ENCODE peak calls at places on chromosomes 2 and 18, in eight cellular contexts. F, M, E, B, D, S, Y and I are unnamed samples.

GRCh38 chr2:168603439-168603961 is 147.4 kb downstream of the CERS6 start:
- DNase-seq in F (peak; percentile 24), M (no peak), E (no peak), B (no peak), D (no peak), S (no peak), Y (no peak), I (no peak)

GRCh38 chr2:179560257-179560735 is 295.7 kb upstream of the SESTD1 start:
- DNase-seq in F (no peak), M (no peak), E (no peak), B (no peak), D (no peak), S (no peak), Y (no peak), I (no peak)

GRCh38 chr2:69918391-69918790 is 3.5 kb downstream of the MXD1 start:
- DNase-seq in F (no peak), M (no peak), E (no peak), B (no peak), D (no peak), S (no peak), Y (no peak), I (no peak)

GRCh38 chr2:120949027-120949956 is 213.6 kb downstream of the GLI2 start:
- DNase-seq in F (no peak), M (peak; percentile 59), E (peak; percentile 27), B (peak; percentile 36), D (no peak), S (no peak), Y (no peak), I (no peak)

GRCh38 chr2:226115102-226115831 is 684.4 kb downstream of the IRS1 start:
- DNase-seq in F (peak; percentile 99), M (no peak), E (no peak), B (no peak), D (no peak), S (no peak), Y (no peak), I (no peak)

GRCh38 chr2:7191927-7192326 is 274.7 kb downstream of the RNF144A start:
- DNase-seq in F (peak; percentile 99), M (no peak), E (no peak), B (peak; percentile 22), D (no peak), S (no peak), Y (no peak), I (no peak)

GRCh38 chr2:96870631-96871255 is 863 bp upstream of the SEMA4C start:
- DNase-seq in F (no peak), M (no peak), E (peak; percentile 78), B (peak; percentile 25), D (peak; percentile 53), S (peak; percentile 75), Y (no peak), I (no peak)

GRCh38 chr2:84495539-84496146 is 20.7 kb upstream of the DNAH6 start:
- DNase-seq in F (peak; percentile 63), M (no peak), E (no peak), B (peak; percentile 73), D (no peak), S (no peak), Y (no peak), I (no peak)

GRCh38 chr2:174395284-174395968 is at the start of gene SCRN3:
- DNase-seq in F (peak; percentile 77), M (peak; percentile 97), E (peak; percentile 83), B (peak; percentile 91), D (peak; percentile 64), S (peak; percentile 87), Y (peak; percentile 49), I (peak; percentile 88)

GRCh38 chr2:224723606-224724217 is 7.5 kb upstream of the CCDC195 start:
- DNase-seq in F (peak; percentile 84), M (no peak), E (no peak), B (no peak), D (no peak), S (no peak), Y (no peak), I (no peak)

GRCh38 chr2:98654702-98655488 is 46.5 kb downstream of the UNC50 start:
- DNase-seq in F (no peak), M (no peak), E (no peak), B (no peak), D (no peak), S (no peak), Y (no peak), I (no peak)

GRCh38 chr2:55862269-55862668 is 61.3 kb downstream of the EFEMP1 start:
- DNase-seq in F (peak; percentile 96), M (no peak), E (peak; percentile 36), B (no peak), D (no peak), S (no peak), Y (no peak), I (no peak)

GRCh38 chr2:217555075-217555876 is 447.5 kb downstream of the TNS1 start:
- DNase-seq in F (peak; percentile 8), M (peak; percentile 77), E (no peak), B (no peak), D (no peak), S (no peak), Y (no peak), I (no peak)

GRCh38 chr2:159217661-159218060 is 68.8 kb downstream of the WDSUB1 start:
- DNase-seq in F (no peak), M (peak; percentile 21), E (no peak), B (no peak), D (no peak), S (no peak), Y (no peak), I (no peak)

GRCh38 chr2:240604291-240604938 is 17.9 kb downstream of the CAPN10 start:
- DNase-seq in F (peak; percentile 36), M (peak; percentile 89), E (peak; percentile 91), B (peak; percentile 86), D (peak; percentile 79), S (peak; percentile 89), Y (no peak), I (peak; percentile 82)

GRCh38 chr18:13454363-13455150 is 236.0 kb downstream of the LDLRAD4 start:
- DNase-seq in F (no peak), M (no peak), E (no peak), B (no peak), D (no peak), S (no peak), Y (no peak), I (no peak)

GRCh38 chr2:159381574-159381973 is 95.1 kb upstream of the WDSUB1 start:
- DNase-seq in F (peak; percentile 3), M (no peak), E (no peak), B (no peak), D (no peak), S (no peak), Y (peak; percentile 8), I (no peak)

GRCh38 chr2:190545082-190545481 is 10.6 kb upstream of the NEMP2 start:
- DNase-seq in F (no peak), M (no peak), E (no peak), B (no peak), D (no peak), S (no peak), Y (no peak), I (no peak)
- H3K4me3 ChIP-seq in F (peak overlapping the region; percentile 5), M (no peak overlapping the region), E (peak overlapping the region; percentile 42), B (no peak overlapping the region), D (no peak overlapping the region), S (peak overlapping the region; percentile 12), Y (no peak overlapping the region), I (no peak overlapping the region)

GRCh38 chr2:173027181-173028128 is 48.2 kb upstream of the MAP3K20 start:
- DNase-seq in F (peak; percentile 77), M (peak; percentile 95), E (peak; percentile 81), B (peak; percentile 94), D (peak; percentile 35), S (peak; percentile 72), Y (peak; percentile 41), I (peak; percentile 58)
- H3K27ac ChIP-seq in F (no peak overlapping the region), M (no peak overlapping the region), E (peak overlapping the region; percentile 86), B (peak overlapping the region; percentile 93), D (peak overlapping the region; percentile 46), S (no peak overlapping the region), Y (no peak overlapping the region), I (peak overlapping the region; percentile 79)

GRCh38 chr2:207337234-207338219 is 171.8 kb upstream of the KLF7 start:
- DNase-seq in F (peak; percentile 78), M (peak; percentile 48), E (no peak), B (no peak), D (no peak), S (no peak), Y (no peak), I (no peak)

GRCh38 chr2:207338220-207338607 is 172.5 kb upstream of the KLF7 start:
- DNase-seq in F (no peak), M (no peak), E (no peak), B (no peak), D (no peak), S (no peak), Y (no peak), I (no peak)

GRCh38 chr2:207338610-207339009 is 172.9 kb upstream of the KLF7 start:
- DNase-seq in F (no peak), M (no peak), E (no peak), B (no peak), D (no peak), S (no peak), Y (no peak), I (no peak)

GRCh38 chr2:207341816-207342215 is 176.1 kb upstream of the KLF7 start:
- DNase-seq in F (no peak), M (peak; percentile 55), E (no peak), B (no peak), D (no peak), S (no peak), Y (no peak), I (no peak)

GRCh38 chr2:207341114-207341750 is 175.5 kb upstream of the KLF7 start:
- DNase-seq in F (no peak), M (no peak), E (no peak), B (no peak), D (no peak), S (no peak), Y (no peak), I (no peak)
- H3K4me3 ChIP-seq in F (no peak overlapping the region), M (no peak overlapping the region), E (no peak overlapping the region), B (no peak overlapping the region), D (no peak overlapping the region), S (no peak overlapping the region), Y (no peak overlapping the region), I (no peak overlapping the region)

GRCh38 chr18:35334183-35334582 is 10.0 kb downstream of the ZNF24 start:
- DNase-seq in F (no peak), M (no peak), E (no peak), B (no peak), D (no peak), S (no peak), Y (no peak), I (no peak)

GRCh38 chr18:35331367-35332087 is 12.7 kb downstream of the ZNF24 start:
- DNase-seq in F (no peak), M (no peak), E (no peak), B (no peak), D (no peak), S (no peak), Y (no peak), I (no peak)

GRCh38 chr18:35337256-35337655 is 7.0 kb downstream of the ZNF24 start:
- DNase-seq in F (no peak), M (no peak), E (no peak), B (no peak), D (no peak), S (no peak), Y (no peak), I (no peak)

GRCh38 chr18:35334821-35335220 is 9.4 kb downstream of the ZNF24 start:
- DNase-seq in F (peak; percentile 83), M (no peak), E (no peak), B (no peak), D (no peak), S (no peak), Y (no peak), I (no peak)

DNA sequence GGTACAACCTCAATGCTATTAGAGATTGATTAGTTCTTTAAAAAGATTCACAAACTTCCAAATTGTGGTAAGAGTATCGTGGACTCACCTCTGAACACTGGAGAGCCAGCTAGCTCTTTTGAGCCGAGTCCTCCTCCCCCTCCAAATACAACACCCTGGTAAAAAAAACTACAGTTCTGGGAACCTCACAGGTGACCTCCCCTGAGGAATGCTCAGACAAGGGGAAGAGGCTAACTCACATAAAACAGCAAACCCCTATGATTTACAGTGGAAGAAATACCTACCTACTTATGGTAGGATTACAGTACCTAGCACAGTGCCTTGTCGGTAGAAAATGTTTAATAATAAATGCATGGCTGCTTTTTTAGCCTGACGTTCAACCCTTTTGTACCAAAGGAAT is 8.4 kb downstream of the ZNF24 start:
- DNase-seq in F (no peak), M (no peak), E (no peak), B (no peak), D (no peak), S (no peak), Y (no peak), I (no peak)
- H3K27ac ChIP-seq in F (no peak overlapping the region), M (no peak overlapping the region), E (no peak overlapping the region), B (no peak overlapping the region), D (no peak overlapping the region), S (no peak overlapping the region), Y (no peak overlapping the region), I (no peak overlapping the region)